ENCODE peak calls at places on chromosomes 2 and 18, in five cellular contexts. One of them, this sample, is unnamed.
A peak's percentile ranks its signal among the peaks of the same experiment; 100 is the strongest.

GRCh38 chr18:10928971-10929373 is 220.4 kb downstream of the PIEZO2 start:
- DNase-seq in heart right ventricle: no peak
- DNase-seq in right cardiac atrium: no peak
- DNase-seq in HCEC 1CT: peak; percentile 88
- DNase-seq in T-helper 9 cell: no peak
- DNase-seq in this sample: peak; percentile 67

GRCh38 chr2:145919507-145919906 is 1399.6 kb upstream of the ZEB2 start:
- DNase-seq in heart right ventricle: no peak
- DNase-seq in right cardiac atrium: no peak
- DNase-seq in HCEC 1CT: peak; percentile 29
- DNase-seq in T-helper 9 cell: no peak
- DNase-seq in this sample: peak; percentile 61

GRCh38 chr2:106825161-106825560 is 60.8 kb downstream of the ST6GAL2 start:
- DNase-seq in heart right ventricle: no peak
- DNase-seq in right cardiac atrium: no peak
- DNase-seq in HCEC 1CT: no peak
- DNase-seq in T-helper 9 cell: no peak
- DNase-seq in this sample: no peak

GRCh38 chr2:98524168-98524567 is 79.5 kb downstream of the INPP4A start:
- DNase-seq in heart right ventricle: no peak
- DNase-seq in right cardiac atrium: no peak
- DNase-seq in HCEC 1CT: no peak
- DNase-seq in T-helper 9 cell: no peak
- DNase-seq in this sample: peak; percentile 35

GRCh38 chr2:232325324-232326273 is 53.0 kb upstream of the ALPP start:
- DNase-seq in heart right ventricle: peak; percentile 77
- DNase-seq in right cardiac atrium: peak; percentile 63
- DNase-seq in HCEC 1CT: no peak
- DNase-seq in T-helper 9 cell: peak; percentile 51
- DNase-seq in this sample: peak; percentile 54

GRCh38 chr2:83640506-83640905 is 818.6 kb downstream of the SUCLG1 start:
- DNase-seq in heart right ventricle: no peak
- DNase-seq in right cardiac atrium: no peak
- DNase-seq in HCEC 1CT: no peak
- DNase-seq in T-helper 9 cell: no peak
- DNase-seq in this sample: no peak

GRCh38 chr2:204763974-204764703 is 218.9 kb downstream of the PARD3B start:
- DNase-seq in heart right ventricle: no peak
- DNase-seq in right cardiac atrium: no peak
- DNase-seq in HCEC 1CT: no peak
- DNase-seq in T-helper 9 cell: no peak
- DNase-seq in this sample: no peak

GRCh38 chr2:178884440-178884839 is 77.2 kb upstream of the TTN start:
- DNase-seq in heart right ventricle: no peak
- DNase-seq in right cardiac atrium: no peak
- DNase-seq in HCEC 1CT: no peak
- DNase-seq in T-helper 9 cell: no peak
- DNase-seq in this sample: no peak

GRCh38 chr18:47735041-47735440 is 195.4 kb downstream of the SMAD2 start:
- DNase-seq in heart right ventricle: no peak
- DNase-seq in right cardiac atrium: no peak
- DNase-seq in HCEC 1CT: no peak
- DNase-seq in T-helper 9 cell: no peak
- DNase-seq in this sample: no peak

GRCh38 chr2:54642684-54643430 is 80.6 kb upstream of the EML6 start:
- DNase-seq in heart right ventricle: no peak
- DNase-seq in right cardiac atrium: no peak
- DNase-seq in HCEC 1CT: no peak
- DNase-seq in T-helper 9 cell: no peak
- DNase-seq in this sample: no peak

GRCh38 chr2:69572640-69573039 is 70.9 kb downstream of the AAK1 start:
- DNase-seq in heart right ventricle: no peak
- DNase-seq in right cardiac atrium: no peak
- DNase-seq in HCEC 1CT: no peak
- DNase-seq in T-helper 9 cell: no peak
- DNase-seq in this sample: peak; percentile 49

GRCh38 chr2:235270951-235271350 is 222.9 kb upstream of the AGAP1 start:
- DNase-seq in heart right ventricle: no peak
- DNase-seq in right cardiac atrium: no peak
- DNase-seq in HCEC 1CT: no peak
- DNase-seq in T-helper 9 cell: no peak
- DNase-seq in this sample: peak; percentile 82

This sample was measured in cardiac fibroblast.